ENCODE peak calls at places on chromosomes 13 and 19, in six cellular contexts. Q is upper lobe of left lung, P is heart left ventricle, J is psoas muscle, N is tibial nerve, U is fibroblast of lung. W is an unnamed sample.
A peak's percentile ranks its signal among the peaks of the same experiment; 100 is the strongest.

GRCh38 chr19:1516395-1516753 is 3.6 kb upstream of the ADAMTSL5 start:
- DNase-seq in P (no peak), Q (no peak), N (no peak), U (no peak), J (no peak), W (no peak)

GRCh38 chr13:47853236-47853635 is 147.8 kb downstream of the SUCLA2 start:
- DNase-seq in N (no peak), U (no peak), J (no peak), P (no peak), Q (no peak), W (no peak)

GRCh38 chr19:49593233-49594113 is 2.5 kb downstream of the PRR12 start:
- DNase-seq in U (peak; percentile 89), N (peak; percentile 89), J (peak; percentile 97), P (peak; percentile 93), Q (peak; percentile 94), W (peak; percentile 51)

GRCh38 chr13:38002596-38002995 is 133.0 kb upstream of the TRPC4 start:
- DNase-seq in J (no peak), Q (no peak), N (no peak), U (no peak), P (no peak), W (no peak)

GRCh38 chr19:18594096-18594823 is 5.7 kb downstream of the REX1BD start:
- DNase-seq in Q (peak; percentile 96), J (peak; percentile 87), U (peak; percentile 72), P (peak; percentile 73), N (peak; percentile 44), W (no peak)

GRCh38 chr19:32692727-32693061 is 1.1 kb downstream of the NUDT19 start:
- DNase-seq in U (no peak), N (no peak), J (no peak), Q (no peak), P (no peak), W (no peak)

GRCh38 chr19:41626877-41627276 is at the start of gene CEACAM4:
- DNase-seq in Q (peak; percentile 55), P (peak; percentile 49), U (no peak), J (peak; percentile 56), N (no peak), W (no peak)

GRCh38 chr19:53771133-53771532 is 53.0 kb downstream of the NLRP12 start:
- DNase-seq in N (no peak), U (no peak), Q (no peak), P (no peak), J (no peak), W (no peak)

GRCh38 chr13:51002736-51003135 is 93.1 kb downstream of the RNASEH2B start:
- DNase-seq in P (no peak), N (no peak), U (no peak), Q (no peak), J (no peak), W (no peak)

GRCh38 chr13:95533545-95534135 is 18.9 kb upstream of the CLDN10 start:
- DNase-seq in J (no peak), U (no peak), N (no peak), Q (no peak), P (no peak), W (no peak)

GRCh38 chr13:38308736-38309135 is 40.9 kb upstream of the UFM1 start:
- DNase-seq in U (peak; percentile 2), Q (no peak), N (no peak), P (no peak), J (no peak), W (peak; percentile 13)

GRCh38 chr19:49997709-49998108 is 27.5 kb downstream of the VRK3 start:
- DNase-seq in U (peak; percentile 21), N (no peak), J (no peak), P (no peak), Q (no peak), W (no peak)

GRCh38 chr19:709965-710714 is 1.4 kb downstream of the PALM start:
- DNase-seq in U (no peak), J (peak; percentile 81), N (peak; percentile 27), P (peak; percentile 62), Q (peak; percentile 85), W (no peak)

GRCh38 chr13:37383856-37384255 is 214.7 kb downstream of the POSTN start:
- DNase-seq in J (no peak), N (no peak), Q (no peak), P (no peak), U (no peak), W (no peak)

GRCh38 chr19:10724573-10725071 is 6.7 kb downstream of the DNM2 start:
- DNase-seq in P (no peak), U (no peak), N (no peak), J (no peak), Q (no peak), W (peak; percentile 35)

GRCh38 chr19:21482863-21483276 is 22.5 kb upstream of the ZNF429 start:
- DNase-seq in P (peak; percentile 62), J (peak; percentile 77), N (no peak), U (peak; percentile 48), Q (peak; percentile 83), W (no peak)

GRCh38 chr19:55069137-55069858 is 6.3 kb upstream of the RDH13 start:
- DNase-seq in U (peak; percentile 29), N (no peak), Q (no peak), P (peak; percentile 43), J (peak; percentile 56), W (no peak)

GRCh38 chr13:60244381-60244780 is 80.7 kb upstream of the DIAPH3 start:
- DNase-seq in Q (no peak), N (no peak), J (no peak), P (no peak), U (no peak), W (no peak)

GRCh38 chr13:100668408-100668807 is 6.2 kb downstream of the TMTC4 start:
- DNase-seq in N (no peak), Q (no peak), P (no peak), J (no peak), U (no peak), W (no peak)

GRCh38 chr13:111219306-111219705 is 101.1 kb upstream of the TEX29 start:
- DNase-seq in Q (no peak), N (no peak), U (peak; percentile 91), J (no peak), P (no peak), W (peak; percentile 68)

GRCh38 chr19:3096267-3096901 is 2.2 kb downstream of the GNA11 start:
- DNase-seq in Q (peak; percentile 69), J (peak; percentile 48), U (no peak), N (no peak), P (no peak), W (no peak)

DNA sequence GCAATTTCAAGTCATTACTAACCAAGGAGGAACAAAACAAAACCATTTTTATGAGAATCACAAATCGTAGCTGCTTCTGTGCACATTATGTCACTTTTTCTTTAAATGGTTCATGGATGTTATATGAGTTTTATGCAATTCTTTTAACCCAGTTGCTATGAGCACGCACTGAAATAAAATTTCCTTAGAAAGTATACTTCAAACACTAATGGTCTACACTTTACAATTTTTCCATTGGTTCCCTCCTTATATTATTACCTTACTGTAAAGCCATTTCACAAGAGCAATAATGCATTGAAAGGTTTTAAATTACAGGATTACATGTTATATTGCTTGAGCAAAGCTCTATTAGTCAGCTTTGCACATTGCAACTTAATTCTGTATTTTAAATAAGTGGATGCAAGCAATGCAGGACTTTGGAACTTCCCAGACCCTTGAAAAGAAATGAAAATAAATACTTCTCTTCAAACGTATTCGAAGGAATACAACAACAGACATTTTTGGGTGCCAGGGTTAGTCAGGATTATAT is 318.7 kb downstream of the PCDH9 start:
- DNase-seq in P (no peak), J (no peak), U (no peak), N (no peak), Q (no peak), W (no peak)
- TF ChIP-seq CTCF in P (no peak), J (no peak), U (no peak), N (no peak), Q (no peak), W (no peak)

GRCh38 chr13:93552596-93552995 is 326.0 kb downstream of the GPC6 start:
- DNase-seq in U (no peak), N (no peak), Q (no peak), P (no peak), J (no peak), W (no peak)
- H3K4me3 ChIP-seq in U (no peak overlapping the region), N (no peak overlapping the region), Q (no peak overlapping the region), P (no peak overlapping the region), J (no peak overlapping the region), W (no peak overlapping the region)

DNA sequence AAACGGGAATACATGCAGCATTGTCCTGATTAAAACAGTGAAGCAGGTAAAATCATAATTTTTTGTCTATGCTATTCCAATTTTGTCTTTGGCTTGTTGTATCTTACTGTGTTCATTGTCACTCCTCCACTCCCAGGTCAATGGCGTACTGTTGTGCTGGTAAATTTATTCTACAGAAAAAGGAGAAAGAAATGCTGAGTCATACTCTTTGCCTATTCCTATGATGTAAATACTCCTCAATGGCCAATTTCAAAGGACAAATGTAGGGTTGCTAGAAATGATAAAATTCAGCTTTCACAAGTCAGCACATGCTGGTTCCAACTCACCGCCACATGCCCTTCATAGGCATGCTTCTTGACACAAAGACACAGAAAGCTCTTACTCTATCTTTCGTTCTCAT is 694.4 kb upstream of the PCDH20 start:
- DNase-seq in U (no peak), N (no peak), Q (no peak), P (no peak), J (no peak), W (no peak)
- H3K36me3 ChIP-seq in U (no peaks in the 10 kb centered on the region), N (no peaks in the 10 kb centered on the region), Q (no peaks in the 10 kb centered on the region), P (no peaks in the 10 kb centered on the region), J (no peaks in the 10 kb centered on the region), W (no peaks in the 10 kb centered on the region)

DNA sequence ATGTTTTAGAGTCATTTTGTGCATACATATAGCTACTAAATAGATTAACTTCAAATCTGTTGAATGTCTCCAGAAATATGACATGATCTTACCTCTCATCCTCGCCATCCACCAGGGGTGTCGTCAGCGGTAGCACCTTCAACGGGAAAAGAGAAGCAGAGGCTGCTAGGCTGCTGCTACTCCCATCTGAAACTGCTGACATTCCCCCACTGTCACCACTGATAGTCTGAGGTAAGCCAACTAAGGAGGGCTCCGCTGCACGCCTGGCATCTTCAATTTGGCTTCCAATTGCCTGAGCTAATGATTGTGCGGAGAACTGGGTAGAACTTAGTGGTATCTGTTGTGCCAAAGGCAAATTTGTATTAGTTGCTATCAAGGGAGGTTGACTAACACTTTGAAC is 3.1 kb downstream of the TSC22D1 start:
- DNase-seq in J (no peak), Q (no peak), N (no peak), P (no peak), U (no peak), W (no peak)
- TF ChIP-seq CTCF in J (no peak), Q (no peak), N (no peak), P (no peak), U (no peak), W (no peak)

GRCh38 chr19:5987077-5987818 is 9.3 kb upstream of the RANBP3 start:
- DNase-seq in U (peak; percentile 81), N (peak; percentile 52), Q (no peak), J (peak; percentile 80), P (peak; percentile 82), W (no peak)
- H3K4me3 ChIP-seq in U (peak overlapping the region; percentile 51), N (no peak overlapping the region), Q (peak overlapping the region; percentile 39), J (peak overlapping the region; percentile 54), P (peak overlapping the region; percentile 51), W (peak overlapping the region; percentile 0)

DNA sequence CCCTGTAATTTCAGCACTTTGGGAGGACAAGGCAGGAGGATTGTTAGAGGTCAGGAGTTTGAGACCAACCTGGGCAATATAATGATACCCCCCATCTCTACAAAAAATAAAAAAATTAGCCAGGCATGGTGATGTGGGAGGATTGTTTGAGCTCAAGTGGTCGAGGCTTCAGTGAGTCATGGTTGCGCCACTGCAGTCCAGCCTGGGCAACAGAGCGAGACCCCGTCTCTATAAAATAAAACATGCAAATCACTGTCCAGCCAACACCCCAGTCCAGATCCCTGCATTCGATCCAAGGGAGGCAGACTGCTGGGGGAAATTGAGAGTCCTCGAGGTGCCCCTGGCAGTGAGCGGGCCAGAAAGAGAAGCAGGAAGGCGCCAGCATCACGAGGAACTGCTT is 7.0 kb downstream of the CYTH2 start:
- DNase-seq in P (no peak), U (no peak), J (no peak), N (no peak), Q (no peak), W (no peak)
- H3K36me3 ChIP-seq in P (peaks cover 79% of the 10 kb centered on the region), U (peaks cover 30% of the 10 kb centered on the region), J (peaks cover 79% of the 10 kb centered on the region), N (peaks cover 32% of the 10 kb centered on the region), Q (peaks cover 47% of the 10 kb centered on the region), W (peaks cover 51% of the 10 kb centered on the region)

W was measured in BJ.